ENCODE peak calls at places on chromosomes 3 and 15, in seven cellular contexts. O, Q, I, M, Y, T and J are unnamed samples.
A peak's percentile ranks its signal among the peaks of the same experiment; 100 is the strongest.

GRCh38 chr3:13105851-13106250 is 32.6 kb upstream of the IQSEC1 start:
- DNase-seq in M (no peak), Y (no peak), Q (no peak), T (no peak), I (peak; percentile 9), O (no peak), J (no peak)

GRCh38 chr15:39623550-39623931 is 42.7 kb downstream of the THBS1 start:
- DNase-seq in I (no peak), M (no peak), O (no peak), T (no peak), Y (no peak), Q (no peak), J (no peak)

GRCh38 chr15:46137443-46137842 is 502.6 kb downstream of the SQOR start:
- DNase-seq in O (no peak), M (no peak), Y (no peak), Q (no peak), I (no peak), T (no peak), J (no peak)

GRCh38 chr15:90607361-90607760 is 77.6 kb downstream of the CRTC3 start:
- DNase-seq in M (no peak), T (no peak), O (no peak), I (no peak), Q (no peak), Y (no peak), J (no peak)

GRCh38 chr3:25508433-25508832 is 80.4 kb downstream of the RARB start:
- DNase-seq in O (no peak), M (no peak), I (no peak), Q (no peak), Y (no peak), T (no peak), J (no peak)

GRCh38 chr3:172582712-172583111 is 59.5 kb upstream of the TNFSF10 start:
- DNase-seq in O (no peak), T (no peak), M (no peak), Q (no peak), Y (no peak), I (no peak), J (no peak)

GRCh38 chr3:9902372-9903237 is at the start of gene IL17RE:
- DNase-seq in Q (no peak), O (no peak), T (no peak), I (no peak), M (peak; percentile 67), Y (no peak), J (no peak)

GRCh38 chr3:141305436-141305835 is 62.9 kb upstream of the ZBTB38 start:
- DNase-seq in O (peak; percentile 33), M (no peak), Q (no peak), T (peak; percentile 43), I (no peak), Y (no peak), J (no peak)

GRCh38 chr3:149480326-149481017 is 6.0 kb downstream of the TM4SF4 start:
- DNase-seq in I (peak; percentile 78), T (peak; percentile 85), Y (peak; percentile 91), O (peak; percentile 90), M (peak; percentile 68), Q (peak; percentile 70), J (peak; percentile 77)

GRCh38 chr15:58477228-58477627 is 45.4 kb downstream of the LIPC start:
- DNase-seq in I (no peak), T (no peak), Q (no peak), O (no peak), M (no peak), Y (no peak), J (no peak)

GRCh38 chr15:51375966-51376640 is 34.6 kb downstream of the GLDN start:
- DNase-seq in M (no peak), O (no peak), T (no peak), Y (no peak), Q (no peak), I (no peak), J (no peak)

GRCh38 chr3:17233398-17233800 is 348.6 kb downstream of the PLCL2 start:
- DNase-seq in M (peak; percentile 50), I (no peak), T (peak; percentile 46), Q (no peak), Y (no peak), O (no peak), J (no peak)

GRCh38 chr3:175431396-175431795 is 572.3 kb downstream of the NAALADL2 start:
- DNase-seq in M (no peak), Q (no peak), Y (no peak), I (no peak), T (no peak), O (no peak), J (no peak)

GRCh38 chr3:50121416-50122032 is 32.8 kb downstream of the RBM5 start:
- DNase-seq in T (peak; percentile 91), M (peak; percentile 80), Y (peak; percentile 57), I (peak; percentile 71), O (peak; percentile 74), Q (peak; percentile 82), J (peak; percentile 77)

GRCh38 chr15:31016446-31016915 is 25.1 kb upstream of the MTMR10 start:
- DNase-seq in T (no peak), Y (no peak), I (no peak), M (no peak), O (no peak), Q (no peak), J (no peak)

GRCh38 chr3:176867681-176868663 is 329.3 kb downstream of the TBL1XR1 start:
- DNase-seq in Y (no peak), M (no peak), O (no peak), Q (no peak), T (no peak), I (no peak), J (no peak)

GRCh38 chr15:24856397-24857093 is 98.2 kb upstream of the SNRPN start:
- DNase-seq in M (peak; percentile 10), Y (no peak), I (peak; percentile 80), T (no peak), Q (no peak), O (peak; percentile 87), J (no peak)

GRCh38 chr15:37134244-37134643 is 33.9 kb upstream of the MEIS2 start:
- DNase-seq in Q (no peak), I (no peak), O (no peak), T (no peak), M (no peak), Y (no peak), J (no peak)

GRCh38 chr15:46394463-46394862 is 759.6 kb downstream of the SQOR start:
- DNase-seq in O (no peak), M (no peak), I (no peak), Q (no peak), T (no peak), Y (no peak), J (no peak)

GRCh38 chr3:156825795-156826143 is 384 bp upstream of the LEKR1 start:
- DNase-seq in M (no peak), T (no peak), I (no peak), O (no peak), Q (no peak), Y (no peak), J (no peak)

GRCh38 chr3:156826896-156827882 is 1.0 kb downstream of the LEKR1 start:
- DNase-seq in O (no peak), I (no peak), M (no peak), Y (no peak), T (no peak), Q (no peak), J (no peak)

GRCh38 chr3:156820687-156821070 is 5.5 kb upstream of the LEKR1 start:
- DNase-seq in I (no peak), Q (no peak), O (no peak), M (no peak), Y (no peak), T (no peak), J (no peak)

GRCh38 chr3:156831006-156831405 is 4.9 kb downstream of the LEKR1 start:
- DNase-seq in O (no peak), Y (no peak), Q (no peak), M (no peak), I (no peak), T (no peak), J (no peak)

DNA sequence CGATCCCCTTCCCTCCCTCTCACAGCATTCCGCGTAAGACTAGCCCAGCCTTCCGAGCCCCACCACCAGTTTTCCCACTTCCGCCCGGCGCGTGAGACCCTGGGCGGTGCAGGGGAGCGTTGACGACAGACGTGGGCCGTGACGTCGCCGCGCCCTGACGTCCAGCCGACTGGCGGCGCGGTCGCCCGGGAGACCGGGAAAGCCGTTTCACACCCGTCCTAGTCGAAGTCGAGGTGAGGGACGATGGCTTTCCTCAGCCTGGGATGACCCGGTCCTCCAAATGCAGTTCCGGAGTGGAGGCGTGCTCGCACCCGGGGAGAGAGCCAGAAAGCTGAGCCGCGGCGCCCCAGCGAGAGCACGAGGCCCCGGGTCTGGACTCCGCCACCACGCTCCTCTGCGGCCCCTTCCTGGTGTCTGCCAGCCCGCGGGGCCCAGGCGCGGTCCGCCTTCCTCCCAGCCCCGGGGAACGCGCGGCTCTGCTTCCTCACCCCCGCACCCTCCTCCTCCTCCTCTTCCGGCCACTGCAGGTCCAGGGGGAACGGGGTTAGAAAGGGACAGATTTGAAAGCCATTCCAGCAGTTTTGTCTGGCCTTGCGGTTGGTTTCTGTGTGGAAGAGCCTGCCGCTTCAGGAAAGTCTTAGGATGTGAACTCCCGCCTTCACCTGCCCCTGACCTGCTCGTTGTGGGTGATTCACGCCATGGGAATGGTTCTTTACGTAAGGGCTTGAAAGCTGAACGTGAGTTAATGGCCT is at the start of gene LEKR1:
- DNase-seq in T (peak; percentile 73), Y (peak; percentile 61), I (peak; percentile 91), Q (peak; percentile 88), O (peak; percentile 93), M (peak; percentile 84), J (peak; percentile 82)
- TF ChIP-seq POLR2A in T (peak; percentile 62), Y (peak; percentile 77), I (peak; percentile 72), Q (peak; percentile 76), O (peak; percentile 43), M (peak; percentile 96), J (peak; percentile 55)

GRCh38 chr3:69791919-69792399 is 52.7 kb downstream of the MITF start:
- DNase-seq in M (peak; percentile 48), I (no peak), O (no peak), T (no peak), Y (no peak), Q (no peak), J (no peak)
- TF ChIP-seq CTCF in M (peak; percentile 38), I (peak; percentile 65), O (peak; percentile 39), T (peak; percentile 84), Y (peak; percentile 36), Q (peak; percentile 83), J (peak; percentile 46)

DNA sequence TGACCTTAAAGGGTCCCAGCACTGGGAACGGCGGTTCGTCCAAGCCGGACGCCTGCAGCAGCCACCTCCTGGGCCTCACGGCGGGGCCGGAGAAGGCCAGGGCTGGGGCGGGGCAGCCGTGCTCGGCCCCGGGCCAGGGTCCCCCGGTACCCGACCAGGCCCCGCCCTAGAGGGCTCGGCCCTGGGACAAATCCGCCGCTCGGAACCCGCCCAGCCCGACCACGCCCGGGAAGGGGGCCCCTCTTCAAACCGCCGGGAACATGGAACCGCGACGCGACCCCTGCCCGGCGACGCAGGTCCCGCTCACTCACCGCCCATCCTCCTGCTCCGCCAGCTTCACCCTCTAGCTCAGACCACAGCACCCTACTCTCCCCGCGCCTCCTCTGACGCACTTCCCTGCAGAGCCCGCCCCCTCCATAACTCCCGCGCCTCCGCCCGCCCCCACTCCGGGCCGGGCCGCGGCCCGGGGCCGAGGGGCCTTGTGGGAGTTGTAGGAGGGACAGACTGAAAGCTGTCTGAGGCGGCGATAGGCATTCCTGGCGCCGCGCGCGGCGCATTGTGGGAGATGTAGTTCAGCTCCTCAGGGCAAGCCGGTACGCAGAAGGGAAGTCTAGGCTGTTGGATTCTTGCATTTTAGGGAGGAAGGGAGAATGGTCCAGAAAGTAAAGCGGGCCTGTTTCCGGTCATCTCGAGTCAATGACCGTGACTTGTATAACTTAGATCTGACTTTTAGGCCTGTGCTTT is at the start of gene CLDND1:
- DNase-seq in T (peak; percentile 92), Q (peak; percentile 98), I (peak; percentile 99), M (peak; percentile 85), Y (peak; percentile 95), O (peak; percentile 99), J (peak; percentile 98)
- TF ChIP-seq POLR2A in T (peak; percentile 83), Q (peak; percentile 89), I (peak; percentile 91), M (peak; percentile 81), Y (peak; percentile 93), O (peak; percentile 63), J (peak; percentile 92)

GRCh38 chr3:132350814-132351213 is 33.6 kb downstream of the ACP3 start:
- DNase-seq in Q (no peak), I (no peak), Y (no peak), M (no peak), T (no peak), O (no peak), J (no peak)
- TF ChIP-seq CTCF in Q (no peak), I (no peak), Y (no peak), M (no peak), T (no peak), O (no peak), J (no peak)